ENCODE peak calls at places on chromosome 13, in eight cellular contexts. L is fibroblast of lung; D is stimulated activated CD4-positive, alpha-beta T cell treated with anti-CD3 and anti-CD28 coated beads, Interleukin-12 subunit alpha, Interleukin-12 subunit beta, amount 100 ng/mL, for 24 hours; N is stimulated activated CD8-positive, alpha-beta memory T cell treated with anti-CD3 and anti-CD28 coated beads, Interleukin-4, amount 100 ng/mL, for 4 hours; Y is ELR; V is nucleus accumbens; J is HuH-7.5; U is H7. R is an unnamed sample.

GRCh38 chr13:74280093-74280794 is 146.0 kb upstream of the KLF12 start:
- DNase-seq in J (no peak), D (no peak), U (no peak), Y (no peak), V (no peak), N (no peak), L (no peak), R (no peak)

GRCh38 chr13:106756446-106756845 is 188.5 kb upstream of the ARGLU1 start:
- DNase-seq in J (no peak), Y (no peak), V (no peak), L (no peak), U (peak), N (no peak), D (no peak), R (no peak)

GRCh38 chr13:29935309-29935981 is 85.0 kb upstream of the UBL3 start:
- DNase-seq in N (peak), U (peak), J (no peak), D (peak), Y (no peak), L (no peak), V (no peak), R (no peak)

GRCh38 chr13:66994097-66994496 is 236.0 kb downstream of the PCDH9 start:
- DNase-seq in L (peak), U (peak), N (no peak), J (peak), Y (no peak), V (peak), D (no peak), R (peak)

GRCh38 chr13:95603887-95604533 is 40.5 kb downstream of the DZIP1 start:
- DNase-seq in V (no peak), J (peak), D (no peak), L (peak), N (no peak), Y (peak), U (no peak), R (peak)

GRCh38 chr13:59415498-59415897 is 748.2 kb downstream of the DIAPH3 start:
- DNase-seq in Y (no peak), D (no peak), J (no peak), U (no peak), V (no peak), L (no peak), N (no peak), R (no peak)

GRCh38 chr13:43232866-43233265 is 209.5 kb downstream of the DNAJC15 start:
- DNase-seq in U (no peak), V (no peak), L (peak), N (no peak), D (no peak), Y (peak), J (no peak), R (peak)

GRCh38 chr13:34465423-34465922 is 476.6 kb upstream of the NBEA start:
- DNase-seq in L (no peak), Y (no peak), D (no peak), N (no peak), J (no peak), V (no peak), U (no peak), R (no peak)

GRCh38 chr13:44703371-44703770 is 127.2 kb upstream of the TSC22D1 start:
- DNase-seq in D (no peak), U (no peak), Y (peak), J (no peak), N (no peak), L (peak), V (no peak), R (peak)

GRCh38 chr13:108795841-108796240 is 166.4 kb downstream of the MYO16 start:
- DNase-seq in N (no peak), J (no peak), Y (no peak), V (no peak), U (peak), D (no peak), L (no peak), R (no peak)

GRCh38 chr13:43374621-43375020 is 351.2 kb downstream of the DNAJC15 start:
- DNase-seq in U (no peak), Y (no peak), D (no peak), N (no peak), V (no peak), L (peak), J (no peak), R (peak)

GRCh38 chr13:29362849-29363604 is 232.5 kb downstream of the SLC7A1 start:
- DNase-seq in J (peak), V (no peak), N (no peak), Y (peak), D (peak), U (peak), L (peak), R (peak)

GRCh38 chr13:50075619-50076097 is 60.4 kb downstream of the KCNRG start:
- DNase-seq in N (no peak), D (no peak), U (no peak), L (peak), Y (no peak), J (no peak), V (no peak), R (no peak)

GRCh38 chr13:51999525-51999924 is 11.7 kb downstream of the ATP7B start:
- DNase-seq in N (no peak), D (no peak), U (no peak), V (no peak), Y (no peak), J (no peak), L (peak), R (peak)

GRCh38 chr13:99464441-99464949 is 36.8 kb upstream of the TM9SF2 start:
- DNase-seq in D (no peak), Y (no peak), J (no peak), U (no peak), L (peak), N (no peak), V (no peak), R (peak)

GRCh38 chr13:64817721-64818120 is 2412.4 kb downstream of the PCDH9 start:
- DNase-seq in J (no peak), N (no peak), U (no peak), L (peak), Y (peak), V (no peak), D (no peak), R (peak)

GRCh38 chr13:37443538-37443937 is 155.0 kb downstream of the POSTN start:
- DNase-seq in V (no peak), D (no peak), J (no peak), L (peak), U (no peak), Y (peak), N (no peak), R (peak)

GRCh38 chr13:107650081-107650701 is 565.1 kb downstream of the LIG4 start:
- DNase-seq in D (peak), Y (peak), V (peak), N (no peak), U (peak), J (no peak), L (peak), R (peak)

GRCh38 chr13:47896546-47896945 is 104.5 kb downstream of the SUCLA2 start:
- DNase-seq in U (no peak), Y (no peak), D (no peak), J (no peak), V (no peak), L (no peak), N (no peak), R (no peak)

GRCh38 chr13:24355103-24355502 is 45.7 kb downstream of the C1QTNF9 start:
- DNase-seq in D (no peak), N (no peak), J (no peak), U (no peak), L (no peak), Y (no peak), V (no peak), R (no peak)

GRCh38 chr13:111122056-111122455 is 6.9 kb downstream of the ARHGEF7 start:
- DNase-seq in J (no peak), V (no peak), Y (no peak), D (no peak), L (peak), U (peak), N (no peak), R (no peak)

GRCh38 chr13:96090240-96091101 is 564 bp downstream of the HS6ST3 start:
- DNase-seq in N (no peak), D (no peak), Y (peak), V (no peak), J (peak), L (no peak), U (peak), R (peak)

GRCh38 chr13:30355405-30355741 is 48.0 kb upstream of the KATNAL1 start:
- DNase-seq in Y (no peak), J (peak), N (peak), L (no peak), V (no peak), U (peak), D (no peak), R (no peak)

R was measured in GM23248.